ENCODE peak calls at places on chromosomes 11 and 22, in eight cellular contexts. U, S, G, W, Y, C, L and Z are unnamed samples.
A peak's percentile ranks its signal among the peaks of the same experiment; 100 is the strongest.

GRCh38 chr11:107092667-107093066 is 74.4 kb upstream of the GUCY1A2 start:
- DNase-seq in C (no peak), W (no peak), Y (no peak), U (no peak), L (no peak), S (no peak), G (no peak), Z (no peak)

GRCh38 chr22:50526849-50527801 is 1.7 kb upstream of the SCO2 start:
- DNase-seq in U (no peak), G (peak; percentile 90), L (no peak), W (peak; percentile 61), Y (peak; percentile 84), C (peak; percentile 89), S (peak; percentile 67), Z (no peak)

GRCh38 chr22:35109613-35110012 is 43.7 kb downstream of the ISX start:
- DNase-seq in U (no peak), S (no peak), W (no peak), C (no peak), G (peak; percentile 1), Y (no peak), L (no peak), Z (no peak)

GRCh38 chr11:112942966-112943643 is 18.1 kb upstream of the NCAM1 start:
- DNase-seq in G (no peak), L (no peak), S (no peak), W (peak; percentile 2), U (no peak), Y (no peak), C (no peak), Z (no peak)

GRCh38 chr11:14645247-14645912 is 1.8 kb downstream of the PDE3B start:
- DNase-seq in C (no peak), Y (no peak), U (no peak), W (peak; percentile 5), G (no peak), L (peak; percentile 1), S (no peak), Z (no peak)

GRCh38 chr11:1920128-1920908 is 815 bp downstream of the TNNT3 start:
- DNase-seq in U (no peak), Y (no peak), C (no peak), L (no peak), S (no peak), G (no peak), W (no peak), Z (no peak)

GRCh38 chr22:44543362-44543761 is 45.3 kb upstream of the RTL6 start:
- DNase-seq in W (no peak), G (no peak), Y (no peak), S (no peak), C (no peak), L (no peak), U (no peak), Z (no peak)

GRCh38 chr22:41925783-41926460 is 684 bp downstream of the TNFRSF13C start:
- DNase-seq in S (no peak), U (no peak), W (peak; percentile 51), G (peak; percentile 95), L (no peak), Y (peak; percentile 48), C (peak; percentile 51), Z (no peak)

GRCh38 chr11:19853016-19853415 is 140.4 kb downstream of the NAV2 start:
- DNase-seq in Y (no peak), S (no peak), G (no peak), W (no peak), C (no peak), U (no peak), L (peak; percentile 25), Z (no peak)

GRCh38 chr11:117194267-117194666 is 4.9 kb upstream of the TAGLN start:
- DNase-seq in S (no peak), U (no peak), G (no peak), W (no peak), L (no peak), Y (no peak), C (no peak), Z (no peak)

GRCh38 chr22:45891996-45892621 is 84.9 kb downstream of the WNT7B start:
- DNase-seq in C (peak; percentile 50), U (no peak), G (peak; percentile 48), L (no peak), S (no peak), Y (no peak), W (no peak), Z (no peak)

GRCh38 chr11:44980533-44981427 is 30.1 kb upstream of the TP53I11 start:
- DNase-seq in G (peak; percentile 55), C (no peak), W (no peak), L (no peak), S (no peak), U (no peak), Y (no peak), Z (no peak)

GRCh38 chr11:8690374-8691342 is 8.1 kb downstream of the RPL27A start:
- DNase-seq in Y (no peak), L (no peak), C (no peak), U (no peak), G (peak; percentile 30), S (no peak), W (no peak), Z (no peak)

GRCh38 chr11:112963368-112963955 is 2.2 kb downstream of the NCAM1 start:
- DNase-seq in L (no peak), G (no peak), Y (no peak), U (no peak), W (no peak), C (no peak), S (no peak), Z (no peak)

GRCh38 chr11:62556872-62557631 is 10.4 kb upstream of the AHNAK start:
- DNase-seq in U (no peak), W (no peak), C (peak; percentile 75), Y (no peak), G (no peak), S (no peak), L (no peak), Z (no peak)

GRCh38 chr11:47001666-47002285 is 65.2 kb downstream of the CSTPP1 start:
- DNase-seq in L (no peak), C (peak; percentile 1), U (no peak), Y (no peak), S (no peak), W (no peak), G (no peak), Z (no peak)

GRCh38 chr11:86861810-86862209 is 61.5 kb downstream of the PRSS23 start:
- DNase-seq in W (no peak), Y (peak; percentile 11), G (no peak), U (no peak), S (no peak), C (no peak), L (no peak), Z (no peak)

GRCh38 chr11:61725632-61726280 is 26.7 kb upstream of the MYRF start:
- DNase-seq in Y (no peak), U (no peak), C (no peak), S (no peak), W (peak; percentile 26), L (peak; percentile 29), G (no peak), Z (no peak)

GRCh38 chr22:37147186-37147990 is 2.3 kb downstream of the IL2RB start:
- DNase-seq in G (no peak), U (no peak), Y (no peak), W (no peak), S (no peak), L (no peak), C (no peak), Z (no peak)
- H3K4me3 ChIP-seq in G (no peak overlapping the region), U (no peak overlapping the region), Y (no peak overlapping the region), W (no peak overlapping the region), S (no peak overlapping the region), L (no peak overlapping the region), C (no peak overlapping the region), Z (no peak overlapping the region)

GRCh38 chr11:79439430-79439892 is 1.4 kb downstream of the TENM4 start:
- DNase-seq in S (no peak), C (no peak), W (no peak), Y (no peak), G (no peak), U (no peak), L (peak; percentile 44), Z (no peak)
- H3K4me3 ChIP-seq in S (no peak overlapping the region), C (no peak overlapping the region), W (peak overlapping the region; percentile 65), Y (peak overlapping the region; percentile 36), G (peak overlapping the region; percentile 81), U (no peak overlapping the region), L (peak overlapping the region; percentile 88), Z (peak overlapping the region; percentile 64)

GRCh38 chr22:39500101-39500500 is 2.0 kb upstream of the MIEF1 start:
- DNase-seq in L (no peak), U (no peak), G (no peak), W (no peak), Y (no peak), S (no peak), C (no peak), Z (no peak)

GRCh38 chr22:39502789-39503464 is 837 bp downstream of the MIEF1 start:
- DNase-seq in S (no peak), W (no peak), Y (no peak), U (no peak), L (no peak), C (peak; percentile 53), G (no peak), Z (no peak)

GRCh38 chr22:39502109-39502788 is at the start of gene MIEF1:
- DNase-seq in Y (peak; percentile 95), C (peak; percentile 96), G (peak; percentile 99), U (peak; percentile 94), L (peak; percentile 91), W (peak; percentile 97), S (peak; percentile 97), Z (peak; percentile 92)

GRCh38 chr22:39503590-39503989 is 1.5 kb downstream of the MIEF1 start:
- DNase-seq in W (no peak), L (no peak), Y (no peak), C (no peak), U (no peak), S (no peak), G (no peak), Z (no peak)

GRCh38 chr22:39501644-39502108 is 414 bp upstream of the MIEF1 start:
- DNase-seq in U (no peak), L (no peak), C (no peak), G (no peak), S (no peak), W (no peak), Y (no peak), Z (no peak)
- H3K4me3 ChIP-seq in U (peak overlapping the region; percentile 97), L (peak overlapping the region; percentile 86), C (peak overlapping the region; percentile 90), G (peak overlapping the region; percentile 96), S (no peak overlapping the region), W (peak overlapping the region; percentile 85), Y (peak overlapping the region; percentile 100), Z (peak overlapping the region; percentile 49)

GRCh38 chr22:25282671-25283561 is 63.5 kb downstream of the CRYBB2 start:
- DNase-seq in G (peak; percentile 87), S (no peak), W (no peak), U (no peak), C (peak; percentile 13), Y (no peak), L (no peak), Z (peak; percentile 70)
- H3K4me3 ChIP-seq in G (peak overlapping the region; percentile 83), S (no peak overlapping the region), W (no peak overlapping the region), U (no peak overlapping the region), C (peak overlapping the region; percentile 63), Y (no peak overlapping the region), L (no peak overlapping the region), Z (peak overlapping the region; percentile 81)